ENCODE peak calls at places on chromosomes 6 and 20, in six cellular contexts. One of them, this sample, is unnamed.

GRCh38 chr6:49868951-49869529 is 2.7 kb upstream of the CRISP1 start:
- DNase-seq in ovary: no peak
- DNase-seq in GM12878: no peak
- DNase-seq in stomach: no peak
- DNase-seq in tibial nerve: no peak
- DNase-seq in A549: no peak
- DNase-seq in this sample: no peak

GRCh38 chr6:70627500-70628254 is 40.0 kb upstream of the SMAP1 start:
- DNase-seq in ovary: no peak
- DNase-seq in tibial nerve: no peak
- DNase-seq in GM12878: no peak
- DNase-seq in stomach: no peak
- DNase-seq in A549: no peak
- DNase-seq in this sample: no peak

GRCh38 chr6:28693751-28694443 is 168.2 kb downstream of the GPX5 start:
- DNase-seq in stomach: no peak
- DNase-seq in tibial nerve: no peak
- DNase-seq in GM12878: no peak
- DNase-seq in ovary: no peak
- DNase-seq in A549: no peak
- DNase-seq in this sample: no peak

GRCh38 chr20:31740208-31740607 is 1.1 kb downstream of the TPX2 start:
- DNase-seq in A549: no peak
- DNase-seq in GM12878: no peak
- DNase-seq in tibial nerve: no peak
- DNase-seq in ovary: no peak
- DNase-seq in stomach: no peak
- DNase-seq in this sample: no peak

GRCh38 chr20:9985281-9985680 is 49.5 kb upstream of the ANKEF1 start:
- DNase-seq in stomach: no peak
- DNase-seq in GM12878: no peak
- DNase-seq in ovary: no peak
- DNase-seq in tibial nerve: no peak
- DNase-seq in A549: no peak
- DNase-seq in this sample: no peak

GRCh38 chr20:59365611-59366284 is 65.3 kb downstream of the EDN3 start:
- DNase-seq in ovary: no peak
- DNase-seq in stomach: no peak
- DNase-seq in GM12878: no peak
- DNase-seq in A549: no peak
- DNase-seq in tibial nerve: no peak
- DNase-seq in this sample: no peak

GRCh38 chr6:1597924-1598323 is 11.8 kb upstream of the FOXC1 start:
- DNase-seq in ovary: no peak
- DNase-seq in stomach: no peak
- DNase-seq in GM12878: no peak
- DNase-seq in A549: no peak
- DNase-seq in tibial nerve: no peak
- DNase-seq in this sample: no peak

GRCh38 chr6:165704001-165704748 is 41.1 kb upstream of the PDE10A start:
- DNase-seq in GM12878: no peak
- DNase-seq in tibial nerve: no peak
- DNase-seq in stomach: peak; percentile 47
- DNase-seq in A549: no peak
- DNase-seq in ovary: no peak
- DNase-seq in this sample: no peak

GRCh38 chr20:3808141-3808479 is 12.0 kb downstream of the CDC25B start:
- DNase-seq in tibial nerve: peak; percentile 87
- DNase-seq in GM12878: no peak
- DNase-seq in ovary: peak; percentile 82
- DNase-seq in stomach: peak; percentile 91
- DNase-seq in A549: peak; percentile 97
- DNase-seq in this sample: peak; percentile 95

GRCh38 chr6:31592396-31592771 is 422 bp downstream of the NCR3 start:
- DNase-seq in tibial nerve: no peak
- DNase-seq in A549: no peak
- DNase-seq in stomach: no peak
- DNase-seq in GM12878: no peak
- DNase-seq in ovary: no peak
- DNase-seq in this sample: no peak
- H3K27ac ChIP-seq in tibial nerve: peak overlapping the region; percentile 26
- H3K27ac ChIP-seq in A549: no peak overlapping the region
- H3K27ac ChIP-seq in stomach: no peak overlapping the region
- H3K27ac ChIP-seq in GM12878: peak overlapping the region; percentile 93
- H3K27ac ChIP-seq in ovary: no peak overlapping the region
- H3K27ac ChIP-seq in this sample: no peak overlapping the region

GRCh38 chr6:5471044-5471443 is 209.7 kb downstream of the FARS2 start:
- DNase-seq in stomach: peak; percentile 64
- DNase-seq in GM12878: peak; percentile 26
- DNase-seq in ovary: no peak
- DNase-seq in A549: peak; percentile 49
- DNase-seq in tibial nerve: peak; percentile 53
- DNase-seq in this sample: no peak
- TF ChIP-seq EP300 in stomach: no peak
- TF ChIP-seq EP300 in GM12878: no peak
- TF ChIP-seq EP300 in ovary: no peak
- TF ChIP-seq EP300 in A549: no peak
- TF ChIP-seq EP300 in tibial nerve: no peak
- TF ChIP-seq EP300 in this sample: no peak

GRCh38 chr20:35277127-35277526 is 795 bp downstream of the MMP24OS start:
- DNase-seq in GM12878: no peak
- DNase-seq in ovary: no peak
- DNase-seq in A549: no peak
- DNase-seq in tibial nerve: no peak
- DNase-seq in stomach: no peak
- DNase-seq in this sample: no peak

GRCh38 chr20:35274172-35275092 is 3.5 kb downstream of the MMP24OS start:
- DNase-seq in A549: no peak
- DNase-seq in ovary: no peak
- DNase-seq in GM12878: no peak
- DNase-seq in tibial nerve: no peak
- DNase-seq in stomach: no peak
- DNase-seq in this sample: no peak

GRCh38 chr20:35276408-35276807 is 1.5 kb downstream of the MMP24OS start:
- DNase-seq in GM12878: no peak
- DNase-seq in stomach: no peak
- DNase-seq in A549: no peak
- DNase-seq in tibial nerve: no peak
- DNase-seq in ovary: no peak
- DNase-seq in this sample: no peak

GRCh38 chr20:35277531-35278395 is at the start of gene MMP24OS:
- DNase-seq in A549: peak; percentile 84
- DNase-seq in tibial nerve: peak; percentile 82
- DNase-seq in ovary: peak; percentile 91
- DNase-seq in GM12878: peak; percentile 64
- DNase-seq in stomach: peak; percentile 94
- DNase-seq in this sample: peak; percentile 94

GRCh38 chr20:35275741-35276251 is 2.1 kb downstream of the MMP24OS start:
- DNase-seq in GM12878: no peak
- DNase-seq in ovary: no peak
- DNase-seq in stomach: no peak
- DNase-seq in tibial nerve: no peak
- DNase-seq in A549: no peak
- DNase-seq in this sample: no peak
- TF ChIP-seq POLR2A in GM12878: no peak
- TF ChIP-seq POLR2A in ovary: no peak
- TF ChIP-seq POLR2A in stomach: no peak
- TF ChIP-seq POLR2A in tibial nerve: no peak
- TF ChIP-seq POLR2A in A549: no peak
- TF ChIP-seq POLR2A in this sample: no peak

GRCh38 chr6:101396552-101397173 is 3.2 kb downstream of the GRIK2 start:
- DNase-seq in ovary: no peak
- DNase-seq in tibial nerve: peak; percentile 48
- DNase-seq in GM12878: no peak
- DNase-seq in stomach: peak; percentile 59
- DNase-seq in A549: no peak
- DNase-seq in this sample: no peak

GRCh38 chr6:101400341-101400740 is 6.8 kb downstream of the GRIK2 start:
- DNase-seq in ovary: no peak
- DNase-seq in A549: no peak
- DNase-seq in GM12878: no peak
- DNase-seq in tibial nerve: no peak
- DNase-seq in stomach: no peak
- DNase-seq in this sample: no peak

GRCh38 chr6:101399627-101399955 is 6.1 kb downstream of the GRIK2 start:
- DNase-seq in tibial nerve: no peak
- DNase-seq in A549: no peak
- DNase-seq in stomach: no peak
- DNase-seq in ovary: no peak
- DNase-seq in GM12878: no peak
- DNase-seq in this sample: peak; percentile 59

GRCh38 chr6:101397199-101397598 is 3.7 kb downstream of the GRIK2 start:
- DNase-seq in A549: no peak
- DNase-seq in stomach: no peak
- DNase-seq in tibial nerve: no peak
- DNase-seq in ovary: no peak
- DNase-seq in GM12878: no peak
- DNase-seq in this sample: no peak

DNA sequence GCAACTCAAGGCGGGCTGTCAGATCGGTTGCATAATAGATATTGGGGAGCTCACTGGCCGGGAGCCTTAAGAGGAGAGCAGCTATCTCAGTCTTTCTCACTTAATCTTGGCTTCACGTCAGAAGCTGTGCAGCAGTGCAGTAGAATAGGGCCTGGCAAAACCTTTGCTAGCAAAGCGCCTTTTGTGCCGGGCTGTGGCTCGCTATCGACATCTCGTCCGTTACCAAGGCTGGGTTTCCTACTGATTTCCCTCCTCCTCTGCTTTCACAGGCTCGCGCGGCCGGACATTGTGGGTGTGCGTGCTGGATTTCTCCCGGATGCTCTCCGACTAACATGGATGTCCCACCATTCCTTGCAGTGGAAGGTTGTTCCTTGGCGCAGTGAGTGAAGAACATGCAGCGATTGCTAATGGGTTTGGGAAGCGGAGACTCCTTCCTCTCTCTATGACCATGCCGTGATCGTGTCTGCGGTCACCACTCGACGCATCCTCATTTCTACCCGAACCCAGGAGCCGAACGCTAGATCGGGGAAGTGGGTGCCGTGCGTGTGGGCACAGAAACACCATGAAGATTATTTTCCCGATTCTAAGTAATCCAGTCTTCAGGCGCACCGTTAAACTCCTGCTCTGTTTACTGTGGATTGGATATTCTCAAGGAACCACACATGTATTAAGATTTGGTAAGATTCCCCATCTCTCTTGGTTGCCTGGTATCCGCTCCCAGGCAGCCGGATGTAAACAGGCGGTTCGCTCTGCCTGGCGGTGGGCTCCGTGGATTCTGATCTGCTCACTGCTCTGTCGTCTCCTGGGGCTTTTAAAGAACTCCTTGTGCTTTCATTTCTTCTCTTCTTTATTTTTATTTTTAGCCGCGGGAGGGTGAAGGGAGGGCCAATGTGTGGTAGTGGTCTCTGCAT is 5.5 kb downstream of the GRIK2 start:
- DNase-seq in ovary: no peak
- DNase-seq in A549: no peak
- DNase-seq in stomach: no peak
- DNase-seq in GM12878: no peak
- DNase-seq in tibial nerve: no peak
- DNase-seq in this sample: no peak
- H3K27ac ChIP-seq in ovary: no peak overlapping the region
- H3K27ac ChIP-seq in A549: no peak overlapping the region
- H3K27ac ChIP-seq in stomach: no peak overlapping the region
- H3K27ac ChIP-seq in GM12878: no peak overlapping the region
- H3K27ac ChIP-seq in tibial nerve: no peak overlapping the region
- H3K27ac ChIP-seq in this sample: no peak overlapping the region

DNA sequence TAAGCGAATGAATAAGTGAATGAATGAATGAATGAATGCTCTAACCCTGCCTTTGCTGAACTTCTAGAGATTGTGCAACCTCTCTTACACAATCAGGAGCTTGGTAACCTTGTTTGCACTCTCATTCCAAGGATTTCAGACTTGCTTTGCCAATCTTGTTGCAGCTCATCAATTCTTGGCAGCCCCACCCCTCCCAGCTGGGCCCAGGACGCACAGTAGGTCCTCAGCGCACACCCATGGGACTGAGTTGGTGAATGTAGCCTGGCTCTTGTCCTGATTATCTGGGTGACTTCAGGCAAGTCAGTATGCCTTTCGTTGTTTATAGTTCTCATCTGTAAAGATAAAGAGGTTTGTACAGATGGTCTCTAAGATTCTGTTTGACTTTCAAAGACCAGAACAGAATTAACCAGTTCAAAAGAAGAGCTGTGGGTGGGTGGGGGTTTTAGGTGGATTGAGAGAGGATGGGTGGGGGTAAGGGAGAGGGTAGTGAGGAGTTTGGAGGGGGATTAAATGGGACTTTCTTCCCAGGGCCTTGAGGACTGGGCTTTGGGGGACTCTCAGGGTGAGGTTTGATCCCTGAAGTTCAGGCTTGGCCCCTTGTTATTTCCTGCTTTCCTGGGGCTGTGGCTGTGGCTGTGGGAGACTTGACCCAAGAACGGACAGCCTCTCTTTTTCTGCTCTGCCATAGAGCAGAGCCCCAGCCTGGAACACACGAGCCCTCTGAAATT is 33.2 kb downstream of the VEGFA start:
- DNase-seq in GM12878: no peak
- DNase-seq in ovary: no peak
- DNase-seq in tibial nerve: no peak
- DNase-seq in A549: no peak
- DNase-seq in stomach: no peak
- DNase-seq in this sample: no peak
- TF ChIP-seq EP300 in GM12878: no peak
- TF ChIP-seq EP300 in ovary: no peak
- TF ChIP-seq EP300 in tibial nerve: no peak
- TF ChIP-seq EP300 in A549: no peak
- TF ChIP-seq EP300 in stomach: no peak
- TF ChIP-seq EP300 in this sample: peak; percentile 52

GRCh38 chr6:159760602-159761057 is 1.2 kb upstream of the ACAT2 start:
- DNase-seq in GM12878: no peak
- DNase-seq in tibial nerve: no peak
- DNase-seq in A549: no peak
- DNase-seq in ovary: no peak
- DNase-seq in stomach: no peak
- DNase-seq in this sample: no peak

GRCh38 chr6:159761135-159761872 is 541 bp upstream of the ACAT2 start:
- DNase-seq in GM12878: no peak
- DNase-seq in stomach: peak; percentile 29
- DNase-seq in ovary: peak; percentile 38
- DNase-seq in A549: no peak
- DNase-seq in tibial nerve: peak; percentile 17
- DNase-seq in this sample: no peak

GRCh38 chr6:159762681-159763293 is 942 bp downstream of the ACAT2 start:
- DNase-seq in ovary: peak; percentile 35
- DNase-seq in stomach: no peak
- DNase-seq in tibial nerve: peak; percentile 12
- DNase-seq in GM12878: no peak
- DNase-seq in A549: no peak
- DNase-seq in this sample: no peak

GRCh38 chr6:159759645-159760044 is 2.2 kb upstream of the ACAT2 start:
- DNase-seq in ovary: no peak
- DNase-seq in stomach: no peak
- DNase-seq in A549: no peak
- DNase-seq in GM12878: no peak
- DNase-seq in tibial nerve: no peak
- DNase-seq in this sample: no peak

GRCh38 chr6:159761873-159762680 is at the start of gene ACAT2:
- DNase-seq in ovary: peak; percentile 97
- DNase-seq in stomach: peak; percentile 97
- DNase-seq in GM12878: peak; percentile 78
- DNase-seq in tibial nerve: peak; percentile 92
- DNase-seq in A549: peak; percentile 93
- DNase-seq in this sample: peak; percentile 98
- TF ChIP-seq POLR2A in ovary: peak; percentile 69
- TF ChIP-seq POLR2A in stomach: no peak
- TF ChIP-seq POLR2A in GM12878: peak; percentile 88
- TF ChIP-seq POLR2A in tibial nerve: peak; percentile 81
- TF ChIP-seq POLR2A in A549: peak; percentile 70
- TF ChIP-seq POLR2A in this sample: peak; percentile 61

GRCh38 chr20:1810572-1810925 is 84.7 kb upstream of the SIRPA start:
- DNase-seq in ovary: no peak
- DNase-seq in A549: no peak
- DNase-seq in stomach: no peak
- DNase-seq in GM12878: no peak
- DNase-seq in tibial nerve: no peak
- DNase-seq in this sample: no peak
- H3K27ac ChIP-seq in ovary: no peak overlapping the region
- H3K27ac ChIP-seq in A549: peak overlapping the region; percentile 87
- H3K27ac ChIP-seq in stomach: no peak overlapping the region
- H3K27ac ChIP-seq in GM12878: no peak overlapping the region
- H3K27ac ChIP-seq in tibial nerve: peak overlapping the region; percentile 21
- H3K27ac ChIP-seq in this sample: peak overlapping the region; percentile 69